ENCODE peak calls at places on chromosomes 12 and 14, in ten cellular contexts. N, Z, U, M, D, Y, F, B, I and P are unnamed samples. For H3K9me3, the result is how much of the 10 kb centered on the place peaks cover.

GRCh38 chr12:68832504-68832867 is 24.5 kb downstream of the MDM2 start:
- DNase-seq in N (no peak), Z (no peak), U (no peak), M (no peak), D (no peak), Y (no peak), F (no peak), B (no peak), I (no peak), P (no peak)

GRCh38 chr12:93102744-93103143 is 173.6 kb upstream of the EEA1 start:
- DNase-seq in N (no peak), Z (no peak), U (no peak), M (no peak), D (no peak), Y (no peak), F (no peak), B (no peak), I (no peak), P (no peak)

GRCh38 chr14:95664046-95664445 is 22.2 kb upstream of the TCL1B start:
- DNase-seq in N (no peak), Z (no peak), U (peak), M (peak), D (no peak), Y (peak), F (no peak), B (no peak), I (no peak), P (peak)

GRCh38 chr12:130665753-130666152 is 50.3 kb downstream of the RIMBP2 start:
- DNase-seq in N (no peak), Z (no peak), U (no peak), M (no peak), D (no peak), Y (no peak), F (no peak), B (no peak), I (no peak), P (no peak)

GRCh38 chr14:69612014-69612758 is 790 bp downstream of the SUSD6 start:
- DNase-seq in N (no peak), Z (peak), U (peak), M (no peak), D (peak), Y (peak), F (peak), B (peak), I (peak), P (peak)

GRCh38 chr12:63753743-63754142 is 26.0 kb upstream of the RXYLT1 start:
- DNase-seq in N (no peak), Z (no peak), U (no peak), M (no peak), D (no peak), Y (no peak), F (no peak), B (no peak), I (no peak), P (no peak)

GRCh38 chr14:75825147-75825592 is 156.6 kb downstream of the TGFB3 start:
- DNase-seq in N (peak), Z (peak), U (no peak), M (no peak), D (peak), Y (no peak), F (no peak), B (no peak), I (no peak), P (peak)

GRCh38 chr12:106301241-106301610 is 1.3 kb upstream of the TCP11L2 start:
- DNase-seq in N (no peak), Z (no peak), U (no peak), M (no peak), D (no peak), Y (no peak), F (no peak), B (no peak), I (no peak), P (no peak)

GRCh38 chr14:55136241-55136640 is 7.2 kb downstream of the LGALS3 start:
- DNase-seq in N (no peak), Z (no peak), U (no peak), M (no peak), D (no peak), Y (no peak), F (no peak), B (no peak), I (no peak), P (no peak)

GRCh38 chr14:33933386-33933934 is 17.4 kb downstream of the EGLN3 start:
- DNase-seq in N (no peak), Z (no peak), U (no peak), M (no peak), D (peak), Y (no peak), F (no peak), B (no peak), I (no peak), P (no peak)

GRCh38 chr12:10562306-10562933 is 51.0 kb downstream of the MAGOHB start:
- DNase-seq in N (no peak), Z (no peak), U (no peak), M (no peak), D (peak), Y (no peak), F (no peak), B (no peak), I (no peak), P (no peak)

GRCh38 chr14:56487090-56487667 is 92.4 kb upstream of the TMEM260 start:
- DNase-seq in N (no peak), Z (no peak), U (no peak), M (no peak), D (peak), Y (no peak), F (no peak), B (no peak), I (no peak), P (no peak)

GRCh38 chr12:66665416-66665815 is 13.5 kb downstream of the GRIP1 start:
- DNase-seq in N (no peak), Z (no peak), U (no peak), M (no peak), D (no peak), Y (no peak), F (no peak), B (no peak), I (no peak), P (no peak)

GRCh38 chr12:13851828-13852227 is 129.6 kb downstream of the GRIN2B start:
- DNase-seq in N (no peak), Z (no peak), U (no peak), M (no peak), D (no peak), Y (no peak), F (no peak), B (no peak), I (no peak), P (no peak)

GRCh38 chr12:22684526-22685118 is 59.7 kb downstream of the ETNK1 start:
- DNase-seq in N (peak), Z (no peak), U (no peak), M (no peak), D (peak), Y (no peak), F (no peak), B (no peak), I (no peak), P (no peak)

GRCh38 chr12:94187351-94187750 is 39.0 kb downstream of the PLXNC1 start:
- DNase-seq in N (no peak), Z (no peak), U (no peak), M (no peak), D (no peak), Y (no peak), F (no peak), B (no peak), I (no peak), P (no peak)

GRCh38 chr14:32985881-32986280 is 47.2 kb downstream of the NPAS3 start:
- DNase-seq in N (no peak), Z (no peak), U (no peak), M (no peak), D (no peak), Y (peak), F (no peak), B (no peak), I (peak), P (no peak)

GRCh38 chr12:100793182-100793581 is 1.4 kb upstream of the ANO4 start:
- DNase-seq in N (no peak), Z (peak), U (no peak), M (no peak), D (no peak), Y (no peak), F (no peak), B (peak), I (no peak), P (no peak)

GRCh38 chr12:124884587-124885438 is 21.1 kb upstream of the SCARB1 start:
- DNase-seq in N (no peak), Z (no peak), U (no peak), M (peak), D (no peak), Y (no peak), F (peak), B (no peak), I (no peak), P (no peak)

GRCh38 chr12:102406033-102406584 is 74.3 kb downstream of the IGF1 start:
- DNase-seq in N (peak), Z (no peak), U (peak), M (peak), D (peak), Y (peak), F (peak), B (no peak), I (peak), P (no peak)

GRCh38 chr12:91406920-91407341 is 224.3 kb upstream of the DCN start:
- DNase-seq in N (peak), Z (no peak), U (no peak), M (no peak), D (peak), Y (no peak), F (no peak), B (no peak), I (no peak), P (no peak)

GRCh38 chr12:104285740-104286537 is 17.6 kb upstream of the EID3 start:
- DNase-seq in N (no peak), Z (no peak), U (no peak), M (peak), D (peak), Y (no peak), F (no peak), B (no peak), I (no peak), P (no peak)

GRCh38 chr12:75177997-75178396 is 31.6 kb downstream of the KCNC2 start:
- DNase-seq in N (no peak), Z (no peak), U (no peak), M (no peak), D (peak), Y (no peak), F (no peak), B (no peak), I (no peak), P (no peak)

GRCh38 chr12:121576851-121577391 is 3.9 kb downstream of the KDM2B start:
- DNase-seq in N (no peak), Z (peak), U (no peak), M (no peak), D (no peak), Y (no peak), F (no peak), B (peak), I (peak), P (no peak)

GRCh38 chr14:81886588-81886987 is 352.9 kb upstream of the SEL1L start:
- DNase-seq in N (no peak), Z (no peak), U (no peak), M (no peak), D (no peak), Y (no peak), F (no peak), B (no peak), I (no peak), P (no peak)

GRCh38 chr12:71439613-71440392 is at the start of gene LGR5:
- DNase-seq in N (no peak), Z (peak), U (no peak), M (no peak), D (peak), Y (peak), F (peak), B (no peak), I (no peak), P (peak)

GRCh38 chr12:124463341-124463861 is 104.0 kb downstream of the NCOR2 start:
- DNase-seq in N (no peak), Z (no peak), U (no peak), M (no peak), D (no peak), Y (no peak), F (no peak), B (no peak), I (no peak), P (no peak)

GRCh38 chr12:42749239-42749638 is 159.7 kb upstream of the PRICKLE1 start:
- DNase-seq in N (no peak), Z (no peak), U (no peak), M (no peak), D (no peak), Y (no peak), F (no peak), B (no peak), I (no peak), P (no peak)

GRCh38 chr12:113154351-113154973 is 4.9 kb downstream of the CFAP73 start:
- DNase-seq in N (no peak), Z (no peak), U (no peak), M (no peak), D (peak), Y (no peak), F (no peak), B (no peak), I (no peak), P (no peak)

GRCh38 chr12:132447327-132447720 is 42.6 kb upstream of the FBRSL1 start:
- DNase-seq in N (no peak), Z (no peak), U (no peak), M (no peak), D (no peak), Y (no peak), F (no peak), B (no peak), I (no peak), P (no peak)

GRCh38 chr12:94516985-94517384 is 57.3 kb upstream of the CEP83 start:
- DNase-seq in N (no peak), Z (no peak), U (no peak), M (no peak), D (no peak), Y (no peak), F (no peak), B (no peak), I (no peak), P (no peak)

GRCh38 chr12:100986595-100987547 is 192.3 kb downstream of the ANO4 start:
- DNase-seq in N (no peak), Z (peak), U (no peak), M (no peak), D (peak), Y (no peak), F (no peak), B (no peak), I (no peak), P (no peak)

GRCh38 chr14:103898711-103899110 is 29.5 kb upstream of the TDRD9 start:
- DNase-seq in N (no peak), Z (no peak), U (no peak), M (no peak), D (no peak), Y (no peak), F (no peak), B (no peak), I (no peak), P (no peak)

GRCh38 chr12:49297695-49298060 is 2.7 kb downstream of the PRPH start:
- DNase-seq in N (no peak), Z (no peak), U (no peak), M (no peak), D (no peak), Y (no peak), F (no peak), B (no peak), I (no peak), P (no peak)

GRCh38 chr12:49295087-49296001 is at the start of gene PRPH:
- DNase-seq in N (no peak), Z (no peak), U (no peak), M (no peak), D (no peak), Y (peak), F (peak), B (no peak), I (no peak), P (peak)

GRCh38 chr12:49296034-49296835 is 1.3 kb downstream of the PRPH start:
- DNase-seq in N (no peak), Z (no peak), U (peak), M (peak), D (no peak), Y (peak), F (peak), B (no peak), I (no peak), P (no peak)

GRCh38 chr12:49296836-49297694 is 2.1 kb downstream of the PRPH start:
- DNase-seq in N (no peak), Z (no peak), U (peak), M (peak), D (no peak), Y (peak), F (peak), B (no peak), I (no peak), P (no peak)

DNA sequence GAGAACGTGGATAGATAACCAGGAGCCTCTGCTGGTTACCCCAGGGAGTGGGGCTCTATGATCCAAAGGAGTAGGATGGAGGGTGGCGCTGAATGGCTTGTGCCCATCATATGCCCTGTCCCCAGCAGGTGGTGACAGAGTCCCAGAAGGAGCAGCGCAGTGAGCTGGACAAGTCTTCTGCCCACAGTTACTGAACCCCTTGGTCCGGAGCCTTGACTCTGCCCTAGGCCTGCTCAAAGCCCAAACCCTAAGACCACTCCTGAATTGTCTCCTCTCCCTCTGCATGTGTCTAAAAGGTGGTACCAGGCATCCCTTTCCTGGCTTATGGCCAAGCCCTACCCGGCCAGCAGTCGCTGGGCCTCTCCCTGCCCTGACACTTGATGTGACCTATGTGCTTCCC is 3.2 kb downstream of the PRPH start:
- DNase-seq in N (no peak), Z (no peak), U (no peak), M (no peak), D (no peak), Y (peak), F (peak), B (no peak), I (no peak), P (no peak)
- TF ChIP-seq CTCF in N (peak), Z (no peak), U (no peak), M (no peak), D (peak), Y (no peak), F (no peak), B (no peak), I (no peak), P (no peak)

GRCh38 chr12:1864867-1865266 is 44.5 kb downstream of the LRTM2 start:
- DNase-seq in N (no peak), Z (no peak), U (no peak), M (peak), D (no peak), Y (no peak), F (no peak), B (no peak), I (no peak), P (no peak)
- TF ChIP-seq POLR2A in N (no peak), Z (no peak), U (no peak), M (no peak), D (no peak), Y (no peak), F (no peak), B (no peak), I (no peak), P (no peak)

DNA sequence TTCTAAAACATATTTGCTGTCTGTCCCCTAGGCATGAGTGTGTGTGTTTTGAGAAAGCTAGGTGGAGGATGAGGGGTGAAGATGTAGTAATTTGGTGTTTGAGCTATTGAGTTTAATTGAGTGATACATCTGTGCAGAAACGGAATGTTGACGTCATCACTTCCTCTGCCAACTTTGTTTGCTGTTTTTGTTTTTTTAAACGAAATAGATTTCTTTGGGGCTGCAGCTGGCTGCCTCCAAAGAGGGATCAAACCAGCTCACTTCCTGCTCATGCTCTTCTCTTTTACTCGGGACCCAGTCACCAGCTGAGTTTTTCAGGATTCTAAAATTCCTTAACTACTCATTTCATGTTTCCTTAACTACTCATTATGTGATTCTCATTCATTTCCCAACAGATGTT is 19.5 kb upstream of the CRACR2A start:
- DNase-seq in N (no peak), Z (no peak), U (no peak), M (no peak), D (peak), Y (no peak), F (no peak), B (no peak), I (no peak), P (no peak)
- H3K9me3 ChIP-seq in N (under half), Z (under half), U (under half), M (under half), D (under half), Y (under half), F (under half), B (under half), I (under half), P (under half)

DNA sequence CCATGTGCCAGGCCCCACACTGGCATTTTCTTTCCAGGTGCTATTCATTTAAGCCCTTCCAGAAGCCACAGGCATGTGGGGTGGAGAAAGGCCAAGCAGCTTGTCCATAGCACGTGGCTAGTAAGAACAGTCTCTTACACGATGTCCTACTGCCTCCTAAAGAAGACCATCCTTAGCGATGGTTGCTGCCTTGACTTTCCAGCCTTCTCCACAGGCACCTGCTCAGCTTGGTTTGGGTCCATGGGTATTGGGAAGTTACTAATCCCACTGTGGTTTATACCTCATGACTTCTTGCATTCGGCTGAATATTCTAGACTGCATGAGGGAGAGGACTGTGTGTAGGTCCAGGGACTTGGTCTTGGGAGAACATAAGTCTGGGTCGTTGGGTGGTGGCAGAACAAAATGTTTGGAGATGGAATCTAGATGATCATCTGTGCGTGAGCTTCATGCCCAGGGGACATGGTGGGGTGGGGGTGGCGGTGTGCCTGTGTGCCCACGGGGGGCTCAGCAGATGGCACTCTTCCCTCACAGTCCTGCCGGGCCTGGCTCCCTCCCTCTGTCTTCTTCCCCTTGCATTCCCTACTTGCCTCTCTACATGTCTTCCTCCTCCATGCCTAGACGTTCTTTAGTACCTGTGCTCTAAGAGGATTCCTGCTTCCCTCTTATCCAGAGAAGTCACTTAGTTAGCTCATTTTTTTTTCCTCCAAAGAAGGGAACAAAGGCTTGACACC is 49.1 kb downstream of the NINJ2 start:
- DNase-seq in N (no peak), Z (no peak), U (no peak), M (peak), D (peak), Y (peak), F (peak), B (no peak), I (no peak), P (no peak)
- TF ChIP-seq CTCF in N (peak), Z (no peak), U (no peak), M (no peak), D (no peak), Y (no peak), F (peak), B (no peak), I (no peak), P (peak)

DNA sequence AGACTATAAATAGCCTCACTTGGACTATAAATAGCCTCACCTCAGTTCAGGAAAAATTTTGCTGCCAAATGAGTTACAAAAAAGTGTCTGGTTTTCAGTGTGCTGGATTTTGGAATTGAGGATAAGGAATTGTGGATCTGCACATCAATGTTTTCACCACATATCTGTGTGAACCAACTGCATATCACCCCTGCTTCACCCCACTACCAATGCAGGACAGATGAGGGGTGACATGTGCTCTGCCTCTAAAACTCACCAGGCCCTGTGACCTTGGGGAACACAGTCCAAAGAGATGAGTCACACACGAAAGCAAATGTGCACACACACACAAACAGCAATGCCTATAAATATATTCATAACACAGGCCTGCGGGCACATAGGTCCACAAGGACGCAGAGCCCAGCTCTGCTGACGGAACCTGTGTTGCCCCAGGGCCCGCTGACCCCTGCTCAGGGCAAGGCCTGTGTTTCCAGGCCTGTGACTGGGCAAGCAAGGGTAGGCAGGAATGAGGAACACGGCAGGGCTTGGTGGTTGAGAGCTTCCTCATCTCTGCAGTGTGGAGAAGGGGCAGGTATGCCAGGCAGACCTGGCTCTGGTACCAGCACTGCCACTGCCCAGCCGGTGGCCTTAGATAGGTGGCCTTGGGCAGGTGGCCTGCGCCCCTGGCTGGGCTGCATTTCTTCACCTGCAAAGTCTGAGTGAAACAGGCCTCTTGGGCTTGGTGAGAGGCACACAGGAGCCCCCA is 82.4 kb downstream of the ARL6IP4 start:
- DNase-seq in N (no peak), Z (peak), U (peak), M (peak), D (peak), Y (peak), F (peak), B (no peak), I (peak), P (peak)
- TF ChIP-seq POLR2A in N (no peak), Z (no peak), U (no peak), M (no peak), D (no peak), Y (no peak), F (peak), B (no peak), I (peak), P (peak)